ENCODE peak calls at places on chromosome 12, in ten cellular contexts. S is psoas muscle; D is C1 segment of cervical spinal cord; E is GM12865; P is stimulated activated naive CD8-positive, alpha-beta T cell treated with anti-CD3 and anti-CD28 coated beads, Interleukin-15, Interleukin-2, amounts not matched to agents 100 U/mL and 50 U/mL, for 24 hours; M is Ammon's horn; N is NCI-H460; I is adipocyte; A is bronchial epithelial cell; J is ascending aorta. Q is an unnamed sample.

GRCh38 chr12:110084314-110085015 is 36.1 kb upstream of the C12orf76 start:
- DNase-seq in M (no peak), N (no peak), S (no peak), A (no peak), I (no peak), D (no peak), E (no peak), P (no peak), J (no peak), Q (no peak)

GRCh38 chr12:2561367-2561766 is 233.4 kb upstream of the FKBP4 start:
- DNase-seq in S (no peak), N (no peak), E (no peak), A (no peak), M (no peak), P (no peak), D (no peak), J (no peak), I (no peak), Q (no peak)

GRCh38 chr12:53999596-54000104 is 311 bp upstream of the HOXC9 start:
- DNase-seq in A (no peak), P (no peak), D (no peak), J (no peak), N (peak), I (no peak), M (no peak), E (no peak), S (peak), Q (no peak)

GRCh38 chr12:31106101-31106803 is 32.6 kb downstream of the DDX11 start:
- DNase-seq in I (no peak), D (no peak), P (no peak), J (no peak), N (no peak), E (no peak), M (no peak), A (no peak), S (no peak), Q (no peak)

GRCh38 chr12:546920-547845 is 87.4 kb downstream of the B4GALNT3 start:
- DNase-seq in J (no peak), M (peak), E (peak), D (no peak), N (peak), A (peak), P (peak), I (peak), S (peak), Q (peak)

GRCh38 chr12:12428961-12429657 is 72.2 kb downstream of the BORCS5 start:
- DNase-seq in S (no peak), P (no peak), D (no peak), E (no peak), I (peak), N (no peak), J (no peak), M (no peak), A (peak), Q (no peak)

GRCh38 chr12:100293017-100293416 is 26.0 kb downstream of the SCYL2 start:
- DNase-seq in A (peak), I (no peak), P (no peak), S (no peak), D (no peak), E (no peak), J (no peak), N (no peak), M (no peak), Q (no peak)

GRCh38 chr12:100401660-100402059 is 44.8 kb downstream of the SLC17A8 start:
- DNase-seq in N (peak), P (no peak), E (no peak), A (peak), I (peak), D (no peak), S (no peak), M (no peak), J (no peak), Q (no peak)

GRCh38 chr12:24668563-24668962 is 280.3 kb downstream of the BCAT1 start:
- DNase-seq in D (no peak), A (peak), P (no peak), I (no peak), S (no peak), N (no peak), E (no peak), J (no peak), M (no peak), Q (no peak)

GRCh38 chr12:49893753-49894752 is 9.6 kb downstream of the FAIM2 start:
- DNase-seq in M (no peak), A (peak), N (no peak), P (peak), S (no peak), I (no peak), D (no peak), E (no peak), J (no peak), Q (no peak)

GRCh38 chr12:120684523-120684932 is 2.4 kb upstream of the MLEC start:
- DNase-seq in J (no peak), I (peak), N (no peak), D (no peak), P (no peak), S (no peak), E (peak), A (peak), M (no peak), Q (no peak)

GRCh38 chr12:750356-751191 is 1.8 kb upstream of the WNK1 start:
- DNase-seq in P (no peak), I (peak), D (no peak), N (no peak), M (peak), A (no peak), E (peak), J (no peak), S (no peak), Q (no peak)

GRCh38 chr12:57795354-57795753 is 12.8 kb downstream of the TSFM start:
- DNase-seq in D (no peak), J (no peak), A (peak), P (no peak), S (no peak), E (no peak), M (no peak), I (no peak), N (no peak), Q (no peak)

GRCh38 chr12:122909442-122910288 is 13.7 kb upstream of the VPS37B start:
- DNase-seq in A (no peak), N (no peak), M (peak), J (no peak), I (no peak), D (no peak), P (no peak), E (no peak), S (no peak), Q (no peak)

GRCh38 chr12:53495903-53496751 is 3.1 kb downstream of the MAP3K12 start:
- DNase-seq in A (no peak), M (peak), P (no peak), J (no peak), E (no peak), D (no peak), N (no peak), S (no peak), I (peak), Q (no peak)

GRCh38 chr12:81176796-81177195 is 98.9 kb downstream of the ACSS3 start:
- DNase-seq in N (no peak), J (no peak), S (no peak), M (no peak), P (no peak), A (no peak), E (no peak), D (no peak), I (no peak), Q (no peak)

GRCh38 chr12:68225576-68226476 is at the start of gene IL26:
- DNase-seq in D (no peak), P (no peak), A (no peak), N (no peak), S (no peak), J (no peak), M (no peak), I (no peak), E (no peak), Q (no peak)

GRCh38 chr12:124510301-124510970 is 57.0 kb downstream of the NCOR2 start:
- DNase-seq in A (no peak), I (no peak), M (peak), E (peak), P (no peak), N (no peak), D (no peak), J (no peak), S (peak), Q (no peak)

GRCh38 chr12:52835271-52836041 is 1.3 kb upstream of the KRT79 start:
- DNase-seq in J (no peak), A (no peak), M (no peak), P (peak), D (no peak), N (no peak), E (no peak), S (no peak), I (no peak), Q (no peak)

GRCh38 chr12:78864483-78865296 is at the start of gene SYT1:
- DNase-seq in I (peak), E (peak), N (peak), D (no peak), A (peak), P (peak), M (peak), S (peak), J (no peak), Q (no peak)

GRCh38 chr12:27730097-27730588 is 19.5 kb downstream of the MRPS35 start:
- DNase-seq in J (no peak), E (no peak), D (no peak), N (no peak), I (no peak), P (no peak), A (no peak), M (no peak), S (no peak), Q (no peak)

GRCh38 chr12:90939382-90939781 is 15.6 kb downstream of the CCER1 start:
- DNase-seq in N (no peak), E (no peak), I (no peak), S (no peak), D (no peak), J (no peak), A (no peak), P (no peak), M (no peak), Q (no peak)

GRCh38 chr12:58420496-58420895 is 479.1 kb downstream of the ATP23 start:
- DNase-seq in E (no peak), P (no peak), D (no peak), J (no peak), A (peak), M (no peak), I (peak), N (no peak), S (no peak), Q (no peak)

GRCh38 chr12:132163041-132163910 is 19.0 kb downstream of the NOC4L start:
- DNase-seq in S (peak), A (no peak), N (no peak), I (no peak), M (no peak), J (no peak), E (no peak), D (no peak), P (no peak), Q (no peak)

GRCh38 chr12:5073838-5074237 is 30.2 kb downstream of the KCNA5 start:
- DNase-seq in M (no peak), J (no peak), E (peak), I (peak), N (no peak), A (no peak), P (no peak), D (no peak), S (no peak), Q (no peak)